ENCODE peak calls at places on chromosomes 3 and 15, in five cellular contexts. One of them, this sample, is unnamed.
A peak's percentile ranks its signal among the peaks of the same experiment; 100 is the strongest.

GRCh38 chr3:64863811-64864210 is 176.0 kb upstream of the ADAMTS9 start:
- DNase-seq in esophagus squamous epithelium: no peak
- DNase-seq in progenitor cell of endocrine pancreas: no peak
- DNase-seq in fibroblast of pulmonary artery: no peak
- DNase-seq in kidney epithelial cell: no peak
- DNase-seq in this sample: no peak

GRCh38 chr3:112676659-112677234 is 35.8 kb upstream of the CCDC80 start:
- DNase-seq in esophagus squamous epithelium: peak; percentile 25
- DNase-seq in progenitor cell of endocrine pancreas: no peak
- DNase-seq in fibroblast of pulmonary artery: peak; percentile 94
- DNase-seq in kidney epithelial cell: peak; percentile 96
- DNase-seq in this sample: peak; percentile 90

GRCh38 chr15:53974121-53974520 is 4.1 kb upstream of the UNC13C start:
- DNase-seq in esophagus squamous epithelium: no peak
- DNase-seq in progenitor cell of endocrine pancreas: no peak
- DNase-seq in fibroblast of pulmonary artery: no peak
- DNase-seq in kidney epithelial cell: no peak
- DNase-seq in this sample: no peak

GRCh38 chr3:100040846-100041245 is 73.5 kb downstream of the FILIP1L start:
- DNase-seq in esophagus squamous epithelium: no peak
- DNase-seq in progenitor cell of endocrine pancreas: no peak
- DNase-seq in fibroblast of pulmonary artery: peak; percentile 73
- DNase-seq in kidney epithelial cell: no peak
- DNase-seq in this sample: no peak

GRCh38 chr15:28117591-28117990 is 18.5 kb upstream of the OCA2 start:
- DNase-seq in esophagus squamous epithelium: no peak
- DNase-seq in progenitor cell of endocrine pancreas: no peak
- DNase-seq in fibroblast of pulmonary artery: no peak
- DNase-seq in kidney epithelial cell: no peak
- DNase-seq in this sample: no peak

GRCh38 chr3:71172951-71173350 is 410.6 kb downstream of the FOXP1 start:
- DNase-seq in esophagus squamous epithelium: no peak
- DNase-seq in progenitor cell of endocrine pancreas: no peak
- DNase-seq in fibroblast of pulmonary artery: peak; percentile 88
- DNase-seq in kidney epithelial cell: no peak
- DNase-seq in this sample: no peak

GRCh38 chr3:168049366-168049974 is 46.3 kb downstream of the GOLIM4 start:
- DNase-seq in esophagus squamous epithelium: no peak
- DNase-seq in progenitor cell of endocrine pancreas: no peak
- DNase-seq in fibroblast of pulmonary artery: peak; percentile 76
- DNase-seq in kidney epithelial cell: no peak
- DNase-seq in this sample: no peak

GRCh38 chr15:40694706-40695468 is at the start of gene RAD51:
- DNase-seq in esophagus squamous epithelium: peak; percentile 77
- DNase-seq in progenitor cell of endocrine pancreas: peak; percentile 76
- DNase-seq in fibroblast of pulmonary artery: peak; percentile 95
- DNase-seq in kidney epithelial cell: peak; percentile 88
- DNase-seq in this sample: peak; percentile 77

GRCh38 chr3:147412917-147413711 is 3.9 kb downstream of the ZIC1 start:
- DNase-seq in esophagus squamous epithelium: no peak
- DNase-seq in progenitor cell of endocrine pancreas: no peak
- DNase-seq in fibroblast of pulmonary artery: no peak
- DNase-seq in kidney epithelial cell: no peak
- DNase-seq in this sample: no peak

GRCh38 chr15:67080900-67081431 is 15.6 kb downstream of the SMAD3 start:
- DNase-seq in esophagus squamous epithelium: peak; percentile 60
- DNase-seq in progenitor cell of endocrine pancreas: no peak
- DNase-seq in fibroblast of pulmonary artery: peak; percentile 67
- DNase-seq in kidney epithelial cell: peak; percentile 77
- DNase-seq in this sample: peak; percentile 55

GRCh38 chr3:13240928-13241618 is 167.8 kb upstream of the IQSEC1 start:
- DNase-seq in esophagus squamous epithelium: no peak
- DNase-seq in progenitor cell of endocrine pancreas: no peak
- DNase-seq in fibroblast of pulmonary artery: no peak
- DNase-seq in kidney epithelial cell: no peak
- DNase-seq in this sample: no peak

GRCh38 chr3:149663966-149664365 is 6.1 kb upstream of the WWTR1 start:
- DNase-seq in esophagus squamous epithelium: no peak
- DNase-seq in progenitor cell of endocrine pancreas: no peak
- DNase-seq in fibroblast of pulmonary artery: no peak
- DNase-seq in kidney epithelial cell: no peak
- DNase-seq in this sample: no peak

GRCh38 chr15:99613887-99614642 is 48.3 kb downstream of the MEF2A start:
- DNase-seq in esophagus squamous epithelium: no peak
- DNase-seq in progenitor cell of endocrine pancreas: no peak
- DNase-seq in fibroblast of pulmonary artery: peak; percentile 73
- DNase-seq in kidney epithelial cell: no peak
- DNase-seq in this sample: no peak

GRCh38 chr3:120093119-120093922 is 926 bp downstream of the GSK3B start:
- DNase-seq in esophagus squamous epithelium: no peak
- DNase-seq in progenitor cell of endocrine pancreas: no peak
- DNase-seq in fibroblast of pulmonary artery: peak; percentile 92
- DNase-seq in kidney epithelial cell: no peak
- DNase-seq in this sample: peak; percentile 12

GRCh38 chr15:95446854-95447253 is 883.6 kb upstream of the NR2F2 start:
- DNase-seq in esophagus squamous epithelium: no peak
- DNase-seq in progenitor cell of endocrine pancreas: no peak
- DNase-seq in fibroblast of pulmonary artery: no peak
- DNase-seq in kidney epithelial cell: no peak
- DNase-seq in this sample: no peak

GRCh38 chr3:151431940-151432339 is 28.9 kb downstream of the IGSF10 start:
- DNase-seq in esophagus squamous epithelium: no peak
- DNase-seq in progenitor cell of endocrine pancreas: no peak
- DNase-seq in fibroblast of pulmonary artery: peak; percentile 85
- DNase-seq in kidney epithelial cell: peak; percentile 82
- DNase-seq in this sample: no peak

DNA sequence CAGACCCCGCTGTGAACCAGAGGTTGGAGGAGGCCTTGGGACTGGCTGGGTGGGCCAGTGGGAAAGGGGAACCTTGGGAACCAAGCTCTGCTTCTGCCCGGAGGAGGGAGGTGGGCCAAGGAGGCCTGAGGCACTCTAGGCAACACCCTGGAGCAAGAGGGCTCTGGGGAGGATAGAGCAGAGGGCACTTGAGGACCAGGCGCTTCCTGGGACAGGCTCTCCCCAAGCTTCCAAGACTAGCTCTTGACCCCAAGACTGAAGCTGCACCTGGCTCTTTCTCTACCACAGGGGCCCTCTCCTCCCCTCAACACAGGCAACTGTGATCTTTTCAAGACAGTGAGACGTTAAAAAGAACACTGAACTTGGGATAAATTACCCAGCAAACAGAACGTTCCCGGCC is 20.3 kb downstream of the TKT start:
- DNase-seq in esophagus squamous epithelium: no peak
- DNase-seq in progenitor cell of endocrine pancreas: no peak
- DNase-seq in fibroblast of pulmonary artery: no peak
- DNase-seq in kidney epithelial cell: no peak
- DNase-seq in this sample: no peak
- TF ChIP-seq CTCF in esophagus squamous epithelium: no peak
- TF ChIP-seq CTCF in progenitor cell of endocrine pancreas: no peak
- TF ChIP-seq CTCF in fibroblast of pulmonary artery: no peak
- TF ChIP-seq CTCF in kidney epithelial cell: no peak
- TF ChIP-seq CTCF in this sample: no peak

DNA sequence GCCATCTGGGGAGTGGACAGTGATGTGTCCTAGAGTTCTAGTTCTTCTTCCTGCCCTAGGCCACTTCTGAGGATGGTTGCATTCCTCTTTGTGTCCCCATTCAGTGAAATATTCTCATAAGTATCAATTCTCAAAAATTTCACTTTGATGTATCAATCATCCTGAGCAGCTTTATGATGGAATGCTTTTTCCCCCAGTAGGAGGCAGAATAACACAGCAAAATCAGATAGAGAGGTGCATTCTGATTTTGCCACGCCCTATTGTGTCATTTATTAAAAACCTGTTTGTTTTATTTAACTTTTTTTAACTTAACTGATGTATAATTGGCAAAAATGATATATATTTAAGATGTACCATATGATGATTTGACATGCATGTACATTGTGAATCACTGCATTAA is 656.0 kb upstream of the GRM7 start:
- DNase-seq in esophagus squamous epithelium: no peak
- DNase-seq in progenitor cell of endocrine pancreas: no peak
- DNase-seq in fibroblast of pulmonary artery: no peak
- DNase-seq in kidney epithelial cell: no peak
- DNase-seq in this sample: no peak
- TF ChIP-seq CTCF in esophagus squamous epithelium: no peak
- TF ChIP-seq CTCF in progenitor cell of endocrine pancreas: no peak
- TF ChIP-seq CTCF in fibroblast of pulmonary artery: no peak
- TF ChIP-seq CTCF in kidney epithelial cell: peak; percentile 3
- TF ChIP-seq CTCF in this sample: no peak

DNA sequence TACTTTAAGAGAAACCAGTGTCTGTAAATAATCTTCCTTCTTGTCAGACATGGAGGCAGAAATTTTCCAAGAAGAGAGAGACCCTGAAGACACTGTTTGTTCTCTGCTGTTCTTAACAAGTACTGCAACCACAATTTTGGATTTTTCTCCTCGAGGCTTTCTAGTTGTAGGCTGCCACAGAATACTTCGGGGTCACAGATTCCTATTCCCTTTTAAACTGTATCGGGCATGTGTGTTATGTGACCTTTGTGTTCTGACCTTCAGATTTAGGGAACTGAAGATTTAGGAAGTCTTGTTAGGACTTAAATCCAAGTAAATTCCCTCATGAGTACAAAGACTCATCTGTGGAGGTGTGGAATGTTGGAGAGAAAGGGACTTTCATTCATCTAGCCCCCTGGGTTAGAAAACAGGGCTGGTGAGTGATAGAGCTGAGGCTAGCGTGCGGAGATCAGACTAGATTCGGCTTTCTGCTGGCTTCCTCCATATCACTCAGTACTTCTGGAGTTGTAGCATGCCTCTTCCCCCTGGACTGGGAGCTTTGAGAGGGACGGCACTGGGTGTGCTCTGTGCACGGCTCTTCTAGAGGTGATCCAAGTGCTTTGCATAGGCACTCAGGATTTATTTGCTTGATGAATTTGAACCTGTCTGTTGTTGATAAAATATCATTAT is 237.0 kb downstream of the LPP start:
- DNase-seq in esophagus squamous epithelium: no peak
- DNase-seq in progenitor cell of endocrine pancreas: no peak
- DNase-seq in fibroblast of pulmonary artery: peak; percentile 20
- DNase-seq in kidney epithelial cell: no peak
- DNase-seq in this sample: no peak
- TF ChIP-seq CTCF in esophagus squamous epithelium: no peak
- TF ChIP-seq CTCF in progenitor cell of endocrine pancreas: no peak
- TF ChIP-seq CTCF in fibroblast of pulmonary artery: no peak
- TF ChIP-seq CTCF in kidney epithelial cell: no peak
- TF ChIP-seq CTCF in this sample: no peak

GRCh38 chr3:114365268-114365667 is 71.4 kb downstream of the TIGIT start:
- DNase-seq in esophagus squamous epithelium: no peak
- DNase-seq in progenitor cell of endocrine pancreas: no peak
- DNase-seq in fibroblast of pulmonary artery: peak; percentile 41
- DNase-seq in kidney epithelial cell: peak; percentile 10
- DNase-seq in this sample: no peak

GRCh38 chr3:114365909-114366308 is 72.1 kb downstream of the TIGIT start:
- DNase-seq in esophagus squamous epithelium: no peak
- DNase-seq in progenitor cell of endocrine pancreas: no peak
- DNase-seq in fibroblast of pulmonary artery: no peak
- DNase-seq in kidney epithelial cell: no peak
- DNase-seq in this sample: no peak

GRCh38 chr3:114376091-114376490 is 82.3 kb downstream of the TIGIT start:
- DNase-seq in esophagus squamous epithelium: no peak
- DNase-seq in progenitor cell of endocrine pancreas: no peak
- DNase-seq in fibroblast of pulmonary artery: peak; percentile 63
- DNase-seq in kidney epithelial cell: no peak
- DNase-seq in this sample: peak; percentile 80

GRCh38 chr3:114374433-114374832 is 80.6 kb downstream of the TIGIT start:
- DNase-seq in esophagus squamous epithelium: no peak
- DNase-seq in progenitor cell of endocrine pancreas: no peak
- DNase-seq in fibroblast of pulmonary artery: no peak
- DNase-seq in kidney epithelial cell: no peak
- DNase-seq in this sample: no peak

DNA sequence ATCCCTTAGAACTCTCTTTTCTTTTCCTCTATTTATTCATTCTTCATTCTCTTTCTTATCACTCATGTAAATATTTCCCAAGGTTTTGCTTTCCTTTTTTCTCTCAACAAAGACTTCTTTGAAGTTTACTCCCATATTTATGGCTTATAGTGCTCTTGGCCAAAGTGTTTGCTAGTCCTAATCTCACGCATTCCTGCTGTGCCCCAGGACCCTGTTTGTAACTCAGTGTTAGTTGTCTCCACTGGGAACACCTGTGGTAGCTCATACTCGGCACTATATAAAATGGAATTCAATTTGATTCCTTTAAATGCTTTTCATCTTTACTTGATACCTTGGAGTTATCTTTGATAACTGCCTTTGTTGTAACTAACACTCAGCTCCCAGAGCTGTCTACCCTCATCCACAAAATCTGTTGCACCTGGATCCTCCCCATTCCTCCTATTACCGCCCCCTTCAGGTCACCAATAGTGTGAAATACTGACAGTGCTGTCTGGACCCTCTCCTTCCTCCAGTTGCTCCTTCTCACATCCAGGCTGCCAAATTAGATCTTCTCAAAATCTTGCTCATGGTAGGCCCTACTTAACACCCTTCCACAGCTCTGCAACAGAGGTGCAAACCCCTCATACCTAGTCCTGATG is 76.8 kb downstream of the TIGIT start:
- DNase-seq in esophagus squamous epithelium: no peak
- DNase-seq in progenitor cell of endocrine pancreas: no peak
- DNase-seq in fibroblast of pulmonary artery: no peak
- DNase-seq in kidney epithelial cell: no peak
- DNase-seq in this sample: no peak
- TF ChIP-seq CTCF in esophagus squamous epithelium: no peak
- TF ChIP-seq CTCF in progenitor cell of endocrine pancreas: peak; percentile 32
- TF ChIP-seq CTCF in fibroblast of pulmonary artery: peak; percentile 10
- TF ChIP-seq CTCF in kidney epithelial cell: peak; percentile 10
- TF ChIP-seq CTCF in this sample: no peak

DNA sequence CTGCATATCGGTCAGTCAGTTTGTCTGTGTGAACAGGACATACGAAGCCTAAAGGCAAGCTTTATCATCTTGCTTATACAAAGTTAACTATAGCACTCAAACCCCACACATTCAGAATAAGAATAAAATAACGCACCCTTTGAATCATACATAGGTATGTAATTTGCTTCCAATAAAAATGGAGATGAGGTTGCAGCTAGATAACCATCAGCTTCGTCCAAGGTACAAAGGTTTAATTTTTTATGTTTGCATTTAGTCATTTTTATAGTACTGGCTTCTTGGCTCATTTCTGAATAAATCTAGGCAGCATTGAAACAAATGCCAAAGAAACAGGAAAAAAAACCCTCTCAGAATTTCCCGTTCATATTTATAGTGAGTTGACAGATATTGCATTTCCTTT is 549.7 kb downstream of the AGBL1 start:
- DNase-seq in esophagus squamous epithelium: no peak
- DNase-seq in progenitor cell of endocrine pancreas: no peak
- DNase-seq in fibroblast of pulmonary artery: no peak
- DNase-seq in kidney epithelial cell: no peak
- DNase-seq in this sample: no peak
- TF ChIP-seq CTCF in esophagus squamous epithelium: no peak
- TF ChIP-seq CTCF in progenitor cell of endocrine pancreas: no peak
- TF ChIP-seq CTCF in fibroblast of pulmonary artery: no peak
- TF ChIP-seq CTCF in kidney epithelial cell: no peak
- TF ChIP-seq CTCF in this sample: no peak

DNA sequence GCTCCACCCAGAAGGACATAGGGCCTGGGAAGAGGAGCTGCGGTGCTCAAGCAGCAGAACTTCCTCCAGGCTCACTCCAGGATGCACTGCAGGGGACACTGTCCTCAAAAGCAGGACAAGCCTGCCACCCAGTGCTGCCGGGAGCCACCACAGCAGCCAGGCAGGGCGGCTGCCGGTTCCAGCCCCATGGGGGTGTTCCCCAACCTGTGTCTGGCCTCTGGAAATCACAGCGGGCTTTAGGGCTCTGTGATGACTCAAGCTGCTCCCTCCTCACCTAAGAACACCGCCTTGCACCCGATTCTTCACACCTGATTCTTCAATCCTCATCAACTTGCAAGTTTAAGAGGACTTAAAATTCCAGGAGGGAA is 71.9 kb upstream of the SLC6A11 start:
- DNase-seq in esophagus squamous epithelium: no peak
- DNase-seq in progenitor cell of endocrine pancreas: no peak
- DNase-seq in fibroblast of pulmonary artery: no peak
- DNase-seq in kidney epithelial cell: no peak
- DNase-seq in this sample: no peak
- TF ChIP-seq CTCF in esophagus squamous epithelium: no peak
- TF ChIP-seq CTCF in progenitor cell of endocrine pancreas: peak; percentile 29
- TF ChIP-seq CTCF in fibroblast of pulmonary artery: no peak
- TF ChIP-seq CTCF in kidney epithelial cell: no peak
- TF ChIP-seq CTCF in this sample: no peak

This sample was measured in BJ.